ENCODE peak calls at places on chromosomes 11 and 22, in seven cellular contexts. One of them, this sample, is unnamed.

GRCh38 chr22:41862530-41863266 is 29.8 kb downstream of the SREBF2 start:
- DNase-seq in transverse colon: no peak
- DNase-seq in right cardiac atrium: no peak
- DNase-seq in mesenchymal stem cell: peak; percentile 59
- DNase-seq in fibroblast of lung: peak; percentile 34
- DNase-seq in OCI-LY7: peak; percentile 34
- DNase-seq in kidney: no peak
- DNase-seq in this sample: no peak

GRCh38 chr11:125402436-125402835 is 93.6 kb downstream of the FEZ1 start:
- DNase-seq in right cardiac atrium: no peak
- DNase-seq in mesenchymal stem cell: peak; percentile 80
- DNase-seq in OCI-LY7: no peak
- DNase-seq in kidney: peak; percentile 8
- DNase-seq in fibroblast of lung: peak; percentile 59
- DNase-seq in transverse colon: no peak
- DNase-seq in this sample: no peak

GRCh38 chr11:76030973-76031590 is 175.2 kb downstream of the WNT11 start:
- DNase-seq in transverse colon: no peak
- DNase-seq in kidney: no peak
- DNase-seq in right cardiac atrium: no peak
- DNase-seq in fibroblast of lung: peak; percentile 28
- DNase-seq in OCI-LY7: no peak
- DNase-seq in mesenchymal stem cell: no peak
- DNase-seq in this sample: no peak

GRCh38 chr11:48012051-48012391 is 31.7 kb downstream of the PTPRJ start:
- DNase-seq in kidney: no peak
- DNase-seq in transverse colon: no peak
- DNase-seq in mesenchymal stem cell: no peak
- DNase-seq in OCI-LY7: no peak
- DNase-seq in right cardiac atrium: no peak
- DNase-seq in fibroblast of lung: no peak
- DNase-seq in this sample: no peak

GRCh38 chr11:106101797-106102196 is 24.3 kb downstream of the AASDHPPT start:
- DNase-seq in kidney: no peak
- DNase-seq in fibroblast of lung: peak; percentile 43
- DNase-seq in transverse colon: no peak
- DNase-seq in mesenchymal stem cell: peak; percentile 63
- DNase-seq in right cardiac atrium: no peak
- DNase-seq in OCI-LY7: no peak
- DNase-seq in this sample: no peak

GRCh38 chr11:19225599-19225998 is 15.1 kb downstream of the E2F8 start:
- DNase-seq in fibroblast of lung: no peak
- DNase-seq in kidney: no peak
- DNase-seq in right cardiac atrium: no peak
- DNase-seq in mesenchymal stem cell: no peak
- DNase-seq in transverse colon: peak; percentile 45
- DNase-seq in OCI-LY7: no peak
- DNase-seq in this sample: no peak

GRCh38 chr11:2139691-2140337 is 625 bp upstream of the IGF2 start:
- DNase-seq in OCI-LY7: no peak
- DNase-seq in fibroblast of lung: no peak
- DNase-seq in transverse colon: no peak
- DNase-seq in right cardiac atrium: no peak
- DNase-seq in mesenchymal stem cell: peak; percentile 8
- DNase-seq in kidney: peak; percentile 70
- DNase-seq in this sample: no peak

GRCh38 chr11:78752528-78752927 is 177.9 kb upstream of the NARS2 start:
- DNase-seq in mesenchymal stem cell: no peak
- DNase-seq in OCI-LY7: no peak
- DNase-seq in fibroblast of lung: no peak
- DNase-seq in right cardiac atrium: no peak
- DNase-seq in transverse colon: no peak
- DNase-seq in kidney: no peak
- DNase-seq in this sample: no peak

GRCh38 chr11:7924526-7924925 is 6.5 kb downstream of the OR10A6 start:
- DNase-seq in OCI-LY7: no peak
- DNase-seq in kidney: no peak
- DNase-seq in mesenchymal stem cell: no peak
- DNase-seq in transverse colon: no peak
- DNase-seq in right cardiac atrium: no peak
- DNase-seq in fibroblast of lung: peak; percentile 16
- DNase-seq in this sample: no peak

GRCh38 chr11:112425121-112425520 is 164.5 kb upstream of the PLET1 start:
- DNase-seq in mesenchymal stem cell: no peak
- DNase-seq in right cardiac atrium: no peak
- DNase-seq in kidney: no peak
- DNase-seq in OCI-LY7: no peak
- DNase-seq in transverse colon: no peak
- DNase-seq in fibroblast of lung: no peak
- DNase-seq in this sample: no peak

GRCh38 chr22:49025791-49026475 is 801.7 kb downstream of the BRD1 start:
- DNase-seq in OCI-LY7: no peak
- DNase-seq in mesenchymal stem cell: no peak
- DNase-seq in kidney: peak; percentile 66
- DNase-seq in transverse colon: no peak
- DNase-seq in fibroblast of lung: no peak
- DNase-seq in right cardiac atrium: peak; percentile 37
- DNase-seq in this sample: no peak

GRCh38 chr11:2805388-2806057 is 80.1 kb downstream of the CDKN1C start:
- DNase-seq in OCI-LY7: no peak
- DNase-seq in fibroblast of lung: no peak
- DNase-seq in mesenchymal stem cell: no peak
- DNase-seq in transverse colon: peak; percentile 7
- DNase-seq in kidney: no peak
- DNase-seq in right cardiac atrium: no peak
- DNase-seq in this sample: no peak

GRCh38 chr11:73528877-73529530 is 68.9 kb downstream of the FAM168A start:
- DNase-seq in OCI-LY7: no peak
- DNase-seq in kidney: no peak
- DNase-seq in right cardiac atrium: no peak
- DNase-seq in fibroblast of lung: no peak
- DNase-seq in transverse colon: no peak
- DNase-seq in mesenchymal stem cell: no peak
- DNase-seq in this sample: no peak

GRCh38 chr22:25651332-25651731 is 86.9 kb downstream of the GRK3 start:
- DNase-seq in fibroblast of lung: no peak
- DNase-seq in kidney: no peak
- DNase-seq in transverse colon: no peak
- DNase-seq in right cardiac atrium: no peak
- DNase-seq in mesenchymal stem cell: no peak
- DNase-seq in OCI-LY7: no peak
- DNase-seq in this sample: no peak

GRCh38 chr11:33540946-33541915 is 159.4 kb downstream of the C11orf91 start:
- DNase-seq in transverse colon: no peak
- DNase-seq in mesenchymal stem cell: no peak
- DNase-seq in right cardiac atrium: no peak
- DNase-seq in OCI-LY7: peak; percentile 63
- DNase-seq in fibroblast of lung: no peak
- DNase-seq in kidney: no peak
- DNase-seq in this sample: no peak

GRCh38 chr22:21775061-21775460 is 39.5 kb upstream of the YPEL1 start:
- DNase-seq in mesenchymal stem cell: no peak
- DNase-seq in right cardiac atrium: no peak
- DNase-seq in fibroblast of lung: no peak
- DNase-seq in transverse colon: no peak
- DNase-seq in kidney: no peak
- DNase-seq in OCI-LY7: no peak
- DNase-seq in this sample: no peak

GRCh38 chr22:37805878-37806277 is 1.9 kb upstream of the GCAT start:
- DNase-seq in transverse colon: no peak
- DNase-seq in mesenchymal stem cell: no peak
- DNase-seq in right cardiac atrium: peak; percentile 35
- DNase-seq in fibroblast of lung: no peak
- DNase-seq in OCI-LY7: no peak
- DNase-seq in kidney: no peak
- DNase-seq in this sample: no peak

GRCh38 chr11:36015806-36016205 is 71.9 kb downstream of the LDLRAD3 start:
- DNase-seq in OCI-LY7: no peak
- DNase-seq in kidney: no peak
- DNase-seq in right cardiac atrium: peak; percentile 90
- DNase-seq in mesenchymal stem cell: no peak
- DNase-seq in transverse colon: no peak
- DNase-seq in fibroblast of lung: peak; percentile 42
- DNase-seq in this sample: no peak

GRCh38 chr22:18104566-18104965 is 6.0 kb upstream of the TUBA8 start:
- DNase-seq in right cardiac atrium: no peak
- DNase-seq in kidney: no peak
- DNase-seq in transverse colon: no peak
- DNase-seq in mesenchymal stem cell: peak; percentile 45
- DNase-seq in OCI-LY7: peak; percentile 16
- DNase-seq in fibroblast of lung: peak; percentile 11
- DNase-seq in this sample: no peak

GRCh38 chr22:26848244-26848920 is 191.0 kb downstream of the MIAT start:
- DNase-seq in right cardiac atrium: peak; percentile 66
- DNase-seq in fibroblast of lung: no peak
- DNase-seq in OCI-LY7: no peak
- DNase-seq in kidney: no peak
- DNase-seq in mesenchymal stem cell: peak; percentile 30
- DNase-seq in transverse colon: no peak
- DNase-seq in this sample: no peak

GRCh38 chr11:122523841-122524531 is 131.5 kb upstream of the UBASH3B start:
- DNase-seq in OCI-LY7: no peak
- DNase-seq in fibroblast of lung: no peak
- DNase-seq in mesenchymal stem cell: no peak
- DNase-seq in kidney: peak; percentile 75
- DNase-seq in right cardiac atrium: peak; percentile 54
- DNase-seq in transverse colon: no peak
- DNase-seq in this sample: no peak

GRCh38 chr11:911890-912219 is 1.2 kb upstream of the CHID1 start:
- DNase-seq in right cardiac atrium: no peak
- DNase-seq in fibroblast of lung: no peak
- DNase-seq in OCI-LY7: no peak
- DNase-seq in mesenchymal stem cell: no peak
- DNase-seq in kidney: no peak
- DNase-seq in transverse colon: no peak
- DNase-seq in this sample: no peak
- H3K4me3 ChIP-seq in right cardiac atrium: no peak overlapping the region
- H3K4me3 ChIP-seq in fibroblast of lung: no peak overlapping the region
- H3K4me3 ChIP-seq in OCI-LY7: peak overlapping the region; percentile 88
- H3K4me3 ChIP-seq in mesenchymal stem cell: no peak overlapping the region
- H3K4me3 ChIP-seq in kidney: peak overlapping the region; percentile 64
- H3K4me3 ChIP-seq in transverse colon: peak overlapping the region; percentile 82
- H3K4me3 ChIP-seq in this sample: peak overlapping the region; percentile 75

GRCh38 chr11:130528301-130528651 is 79.8 kb downstream of the ADAMTS15 start:
- DNase-seq in mesenchymal stem cell: peak; percentile 45
- DNase-seq in transverse colon: no peak
- DNase-seq in OCI-LY7: no peak
- DNase-seq in kidney: no peak
- DNase-seq in fibroblast of lung: peak; percentile 38
- DNase-seq in right cardiac atrium: no peak
- DNase-seq in this sample: no peak
- H3K4me3 ChIP-seq in mesenchymal stem cell: no peak overlapping the region
- H3K4me3 ChIP-seq in transverse colon: no peak overlapping the region
- H3K4me3 ChIP-seq in OCI-LY7: no peak overlapping the region
- H3K4me3 ChIP-seq in kidney: no peak overlapping the region
- H3K4me3 ChIP-seq in fibroblast of lung: no peak overlapping the region
- H3K4me3 ChIP-seq in right cardiac atrium: no peak overlapping the region
- H3K4me3 ChIP-seq in this sample: no peak overlapping the region

GRCh38 chr11:14378171-14378570 is 19.2 kb upstream of the RRAS2 start:
- DNase-seq in mesenchymal stem cell: no peak
- DNase-seq in fibroblast of lung: no peak
- DNase-seq in right cardiac atrium: no peak
- DNase-seq in transverse colon: no peak
- DNase-seq in kidney: no peak
- DNase-seq in OCI-LY7: no peak
- DNase-seq in this sample: no peak

GRCh38 chr11:14384338-14384737 is 25.4 kb upstream of the RRAS2 start:
- DNase-seq in transverse colon: no peak
- DNase-seq in fibroblast of lung: peak; percentile 94
- DNase-seq in kidney: no peak
- DNase-seq in OCI-LY7: no peak
- DNase-seq in right cardiac atrium: no peak
- DNase-seq in mesenchymal stem cell: peak; percentile 44
- DNase-seq in this sample: no peak

GRCh38 chr11:14380947-14381555 is 22.1 kb upstream of the RRAS2 start:
- DNase-seq in right cardiac atrium: peak; percentile 93
- DNase-seq in fibroblast of lung: peak; percentile 54
- DNase-seq in mesenchymal stem cell: peak; percentile 65
- DNase-seq in kidney: peak; percentile 88
- DNase-seq in transverse colon: peak; percentile 72
- DNase-seq in OCI-LY7: no peak
- DNase-seq in this sample: no peak

GRCh38 chr11:14380125-14380936 is 21.3 kb upstream of the RRAS2 start:
- DNase-seq in mesenchymal stem cell: no peak
- DNase-seq in fibroblast of lung: no peak
- DNase-seq in kidney: no peak
- DNase-seq in OCI-LY7: no peak
- DNase-seq in transverse colon: no peak
- DNase-seq in right cardiac atrium: no peak
- DNase-seq in this sample: no peak

DNA sequence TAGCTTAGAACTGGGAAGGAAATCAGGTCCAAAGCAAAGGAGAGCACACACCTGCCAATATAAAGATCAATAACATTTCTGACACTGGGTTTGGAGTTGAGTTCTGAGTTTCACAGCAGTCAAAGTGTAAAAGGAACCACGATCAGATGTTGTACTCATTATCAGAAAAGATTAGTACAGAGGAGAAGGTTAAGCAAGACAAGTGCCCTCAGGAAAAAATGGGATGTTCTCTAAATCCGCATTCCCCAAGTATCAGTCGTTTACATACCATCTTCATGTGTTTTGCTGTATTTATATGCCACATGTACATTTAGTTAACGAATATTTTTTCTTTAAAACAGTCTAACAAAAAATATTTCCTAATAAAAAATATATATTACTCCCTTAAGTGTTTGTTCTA is 23.0 kb upstream of the RRAS2 start:
- DNase-seq in transverse colon: no peak
- DNase-seq in OCI-LY7: no peak
- DNase-seq in fibroblast of lung: no peak
- DNase-seq in mesenchymal stem cell: no peak
- DNase-seq in kidney: no peak
- DNase-seq in right cardiac atrium: no peak
- DNase-seq in this sample: no peak
- H3K4me3 ChIP-seq in transverse colon: no peak overlapping the region
- H3K4me3 ChIP-seq in OCI-LY7: no peak overlapping the region
- H3K4me3 ChIP-seq in fibroblast of lung: no peak overlapping the region
- H3K4me3 ChIP-seq in mesenchymal stem cell: no peak overlapping the region
- H3K4me3 ChIP-seq in kidney: no peak overlapping the region
- H3K4me3 ChIP-seq in right cardiac atrium: no peak overlapping the region
- H3K4me3 ChIP-seq in this sample: no peak overlapping the region

DNA sequence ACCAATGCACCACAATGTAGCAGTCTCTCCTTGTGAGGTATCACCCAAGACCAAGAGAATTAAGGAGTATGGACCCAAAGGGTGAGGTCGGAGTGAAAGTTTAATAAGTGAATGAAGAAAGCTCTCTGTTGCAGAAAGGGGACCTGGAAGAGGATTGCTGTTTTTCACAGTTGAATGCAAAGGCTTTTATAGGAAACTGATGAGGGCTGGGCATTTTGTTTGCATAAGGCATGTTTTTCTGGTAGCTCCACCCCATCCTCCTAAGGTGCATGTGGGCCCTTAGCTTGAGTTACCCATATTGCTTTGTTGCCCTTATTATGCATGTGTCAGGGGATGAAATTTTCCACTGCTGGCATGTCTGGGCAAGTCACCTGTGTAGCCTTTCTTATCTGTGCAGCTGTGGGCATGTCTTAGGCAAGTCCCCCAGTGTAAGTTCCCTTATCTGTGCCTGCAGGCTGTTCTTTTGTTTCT is 64.7 kb downstream of the BDNF start:
- DNase-seq in transverse colon: no peak
- DNase-seq in right cardiac atrium: no peak
- DNase-seq in fibroblast of lung: peak; percentile 1
- DNase-seq in OCI-LY7: no peak
- DNase-seq in kidney: no peak
- DNase-seq in mesenchymal stem cell: no peak
- DNase-seq in this sample: no peak
- H3K4me3 ChIP-seq in transverse colon: no peak overlapping the region
- H3K4me3 ChIP-seq in right cardiac atrium: no peak overlapping the region
- H3K4me3 ChIP-seq in fibroblast of lung: no peak overlapping the region
- H3K4me3 ChIP-seq in OCI-LY7: no peak overlapping the region
- H3K4me3 ChIP-seq in kidney: no peak overlapping the region
- H3K4me3 ChIP-seq in mesenchymal stem cell: no peak overlapping the region
- H3K4me3 ChIP-seq in this sample: no peak overlapping the region

This sample was measured in Jurkat, Clone E6-1.